ENCODE peak calls at places on chromosomes 5 and 9, in seven cellular contexts. W, B, Y, I, Q, C and F are unnamed samples.

GRCh38 chr5:133189881-133190280 is 138.1 kb downstream of the HSPA4 start:
- DNase-seq in W (no peak), B (no peak), Y (no peak), I (no peak), Q (no peak), C (no peak), F (no peak)

GRCh38 chr5:74889523-74890105 is 23.4 kb upstream of the FAM169A start:
- DNase-seq in W (no peak), B (no peak), Y (no peak), I (no peak), Q (no peak), C (no peak), F (no peak)

GRCh38 chr9:19498015-19498414 is 89.2 kb downstream of the ACER2 start:
- DNase-seq in W (peak; percentile 52), B (no peak), Y (no peak), I (no peak), Q (no peak), C (no peak), F (peak; percentile 61)

GRCh38 chr5:153896117-153896516 is 142.6 kb downstream of the FAM114A2 start:
- DNase-seq in W (peak; percentile 5), B (no peak), Y (no peak), I (no peak), Q (no peak), C (no peak), F (no peak)

GRCh38 chr9:84325347-84325982 is 15.1 kb downstream of the SLC28A3 start:
- DNase-seq in W (no peak), B (no peak), Y (no peak), I (no peak), Q (no peak), C (peak; percentile 15), F (no peak)

GRCh38 chr5:1007681-1008450 is 736 bp upstream of the NKD2 start:
- DNase-seq in W (no peak), B (no peak), Y (peak; percentile 33), I (no peak), Q (no peak), C (no peak), F (no peak)

GRCh38 chr5:137751869-137752491 is 2.2 kb downstream of the HNRNPA0 start:
- DNase-seq in W (peak; percentile 94), B (no peak), Y (no peak), I (no peak), Q (no peak), C (peak; percentile 64), F (peak; percentile 58)

GRCh38 chr5:179153921-179154345 is 93.8 kb downstream of the ZNF354C start:
- DNase-seq in W (no peak), B (no peak), Y (no peak), I (no peak), Q (no peak), C (no peak), F (no peak)

GRCh38 chr5:125913200-125913599 is 510.0 kb upstream of the GRAMD2B start:
- DNase-seq in W (no peak), B (no peak), Y (no peak), I (no peak), Q (no peak), C (no peak), F (no peak)

GRCh38 chr5:90590-91547 is 1.1 kb upstream of the PLEKHG4B start:
- DNase-seq in W (peak; percentile 21), B (no peak), Y (no peak), I (no peak), Q (no peak), C (no peak), F (no peak)

GRCh38 chr9:13811876-13812275 is 502.1 kb downstream of the NFIB start:
- DNase-seq in W (no peak), B (no peak), Y (no peak), I (no peak), Q (no peak), C (no peak), F (no peak)

GRCh38 chr9:97802276-97802675 is 50.8 kb upstream of the FOXE1 start:
- DNase-seq in W (peak; percentile 6), B (no peak), Y (no peak), I (no peak), Q (no peak), C (peak; percentile 66), F (no peak)

GRCh38 chr9:23229764-23230434 is 596.1 kb downstream of the ELAVL2 start:
- DNase-seq in W (no peak), B (no peak), Y (no peak), I (no peak), Q (no peak), C (no peak), F (no peak)

GRCh38 chr9:108885643-108886348 is 23.7 kb downstream of the ACTL7A start:
- DNase-seq in W (peak; percentile 67), B (peak; percentile 75), Y (no peak), I (no peak), Q (peak; percentile 34), C (peak; percentile 2), F (no peak)

GRCh38 chr9:136626740-136627642 is 35.7 kb upstream of the EGFL7 start:
- DNase-seq in W (no peak), B (no peak), Y (peak; percentile 13), I (no peak), Q (no peak), C (no peak), F (no peak)

GRCh38 chr9:16058131-16058549 is 505.3 kb downstream of the CCDC171 start:
- DNase-seq in W (peak; percentile 25), B (peak; percentile 28), Y (no peak), I (no peak), Q (no peak), C (no peak), F (no peak)

GRCh38 chr5:72137826-72138409 is 30.6 kb downstream of the MAP1B start:
- DNase-seq in W (no peak), B (no peak), Y (no peak), I (no peak), Q (no peak), C (peak; percentile 15), F (no peak)

GRCh38 chr9:133386338-133386737 is 10.2 kb downstream of the STKLD1 start:
- DNase-seq in W (no peak), B (no peak), Y (no peak), I (no peak), Q (no peak), C (no peak), F (no peak)

GRCh38 chr9:126984969-126985368 is 70.4 kb downstream of the RALGPS1 start:
- DNase-seq in W (no peak), B (no peak), Y (no peak), I (no peak), Q (no peak), C (peak; percentile 26), F (no peak)

GRCh38 chr5:133247881-133248642 is 196.2 kb downstream of the HSPA4 start:
- DNase-seq in W (no peak), B (no peak), Y (peak; percentile 47), I (no peak), Q (no peak), C (peak; percentile 60), F (no peak)

GRCh38 chr9:87464110-87464991 is 33.3 kb upstream of the DAPK1 start:
- DNase-seq in W (peak; percentile 54), B (no peak), Y (no peak), I (peak; percentile 12), Q (no peak), C (no peak), F (no peak)

GRCh38 chr9:89153618-89154017 is 25.0 kb downstream of the SHC3 start:
- DNase-seq in W (peak; percentile 45), B (peak; percentile 28), Y (no peak), I (no peak), Q (no peak), C (peak; percentile 16), F (no peak)

GRCh38 chr9:130143279-130143893 is 28.8 kb upstream of the NCS1 start:
- DNase-seq in W (no peak), B (no peak), Y (no peak), I (no peak), Q (no peak), C (no peak), F (no peak)

GRCh38 chr5:148912146-148912545 is 85.7 kb downstream of the ADRB2 start:
- DNase-seq in W (peak; percentile 30), B (no peak), Y (no peak), I (no peak), Q (no peak), C (no peak), F (no peak)

GRCh38 chr9:75148551-75148950 is 60.2 kb downstream of the OSTF1 start:
- DNase-seq in W (peak; percentile 90), B (no peak), Y (no peak), I (no peak), Q (no peak), C (no peak), F (no peak)